ENCODE peak calls at places on chromosomes 11 and 22, in seven cellular contexts. S is OCI-LY7, Q is AG09319, W is AG04449, O is activated B cell treated with CpG ODN at 0.5 μM for 24 hours, C is Caco-2, J is AG04450. Z is an unnamed sample.

GRCh38 chr22:29083576-29084566 is 11.0 kb downstream of the KREMEN1 start:
- DNase-seq in C (no peak), Q (no peak), O (no peak), S (no peak), W (no peak), J (no peak), Z (no peak)

GRCh38 chr11:113350646-113351045 is 36.3 kb downstream of the TTC12 start:
- DNase-seq in W (no peak), C (no peak), Q (no peak), J (no peak), S (no peak), O (no peak), Z (no peak)

GRCh38 chr11:61037694-61038093 is 64.6 kb upstream of the CD5 start:
- DNase-seq in O (no peak), W (no peak), Q (peak; percentile 3), S (no peak), J (no peak), C (no peak), Z (no peak)

GRCh38 chr11:71342951-71343827 is 90.8 kb upstream of the SHANK2 start:
- DNase-seq in Q (no peak), W (no peak), C (peak; percentile 85), S (peak; percentile 62), J (no peak), O (no peak), Z (peak; percentile 46)

GRCh38 chr11:78101073-78101472 is 21.4 kb upstream of the NDUFC2 start:
- DNase-seq in S (no peak), W (no peak), C (no peak), O (no peak), J (no peak), Q (no peak), Z (no peak)

GRCh38 chr22:39250838-39251237 is 6.1 kb upstream of the PDGFB start:
- DNase-seq in C (no peak), W (no peak), J (no peak), Q (no peak), O (no peak), S (no peak), Z (no peak)

GRCh38 chr11:74681686-74682651 is 49.3 kb downstream of the CHRDL2 start:
- DNase-seq in C (peak; percentile 33), O (no peak), W (no peak), Q (no peak), S (no peak), J (no peak), Z (no peak)

GRCh38 chr11:4092031-4092430 is 2.6 kb upstream of the RRM1 start:
- DNase-seq in S (no peak), Q (no peak), O (no peak), W (no peak), C (no peak), J (no peak), Z (no peak)

GRCh38 chr22:33922268-33922667 is 2.0 kb upstream of the LARGE1 start:
- DNase-seq in C (no peak), O (peak; percentile 24), W (no peak), S (peak; percentile 52), J (no peak), Q (no peak), Z (no peak)

GRCh38 chr11:78399136-78399535 is 18.5 kb downstream of the GAB2 start:
- DNase-seq in J (no peak), S (no peak), O (no peak), Q (no peak), C (no peak), W (no peak), Z (no peak)

GRCh38 chr11:2515401-2516275 is 70.8 kb downstream of the KCNQ1 start:
- DNase-seq in C (peak; percentile 25), Q (no peak), O (peak; percentile 9), J (no peak), S (no peak), W (no peak), Z (no peak)

GRCh38 chr11:12147827-12148226 is 37.4 kb downstream of the MICAL2 start:
- DNase-seq in J (no peak), O (no peak), S (no peak), Q (no peak), C (no peak), W (no peak), Z (no peak)

GRCh38 chr11:74570266-74571061 is 21.9 kb upstream of the POLD3 start:
- DNase-seq in J (no peak), S (peak; percentile 59), O (no peak), W (no peak), Q (no peak), C (peak; percentile 72), Z (peak; percentile 71)

GRCh38 chr22:19607198-19608113 is 83.2 kb upstream of the CLDN5 start:
- DNase-seq in J (no peak), C (no peak), S (peak; percentile 26), W (no peak), Q (no peak), O (no peak), Z (peak; percentile 71)

GRCh38 chr11:122108192-122108799 is 7.7 kb downstream of the BLID start:
- DNase-seq in O (no peak), S (peak; percentile 46), W (no peak), Q (no peak), C (no peak), J (no peak), Z (peak; percentile 60)

GRCh38 chr22:20494978-20495860 is at the start of gene KLHL22:
- DNase-seq in S (peak; percentile 35), C (no peak), W (no peak), O (no peak), Q (no peak), J (no peak), Z (peak; percentile 22)

GRCh38 chr11:114131366-114131963 is 72.0 kb downstream of the ZBTB16 start:
- DNase-seq in W (no peak), O (no peak), S (no peak), Q (no peak), J (no peak), C (no peak), Z (no peak)

GRCh38 chr11:107695446-107695845 is 16.4 kb downstream of the SLN start:
- DNase-seq in O (no peak), J (peak; percentile 4), S (no peak), W (no peak), Q (no peak), C (no peak), Z (no peak)

GRCh38 chr11:99271527-99271926 is 250.8 kb downstream of the CNTN5 start:
- DNase-seq in S (no peak), O (no peak), J (no peak), W (no peak), Q (no peak), C (no peak), Z (no peak)

GRCh38 chr22:41905411-41906202 is 9.3 kb downstream of the SHISA8 start:
- DNase-seq in J (no peak), S (no peak), O (no peak), C (no peak), Q (no peak), W (no peak), Z (no peak)

GRCh38 chr22:20956258-20957117 is 10.6 kb upstream of the AIFM3 start:
- DNase-seq in O (no peak), S (no peak), Q (no peak), W (no peak), C (peak; percentile 74), J (no peak), Z (peak; percentile 77)

GRCh38 chr11:73596547-73596946 is 1.4 kb downstream of the FAM168A start:
- DNase-seq in C (no peak), W (no peak), J (no peak), O (no peak), S (no peak), Q (no peak), Z (no peak)

GRCh38 chr11:134634897-134635831 is 223.1 kb upstream of the B3GAT1 start:
- DNase-seq in Q (no peak), W (no peak), J (no peak), S (no peak), C (peak; percentile 37), O (no peak), Z (no peak)

DNA sequence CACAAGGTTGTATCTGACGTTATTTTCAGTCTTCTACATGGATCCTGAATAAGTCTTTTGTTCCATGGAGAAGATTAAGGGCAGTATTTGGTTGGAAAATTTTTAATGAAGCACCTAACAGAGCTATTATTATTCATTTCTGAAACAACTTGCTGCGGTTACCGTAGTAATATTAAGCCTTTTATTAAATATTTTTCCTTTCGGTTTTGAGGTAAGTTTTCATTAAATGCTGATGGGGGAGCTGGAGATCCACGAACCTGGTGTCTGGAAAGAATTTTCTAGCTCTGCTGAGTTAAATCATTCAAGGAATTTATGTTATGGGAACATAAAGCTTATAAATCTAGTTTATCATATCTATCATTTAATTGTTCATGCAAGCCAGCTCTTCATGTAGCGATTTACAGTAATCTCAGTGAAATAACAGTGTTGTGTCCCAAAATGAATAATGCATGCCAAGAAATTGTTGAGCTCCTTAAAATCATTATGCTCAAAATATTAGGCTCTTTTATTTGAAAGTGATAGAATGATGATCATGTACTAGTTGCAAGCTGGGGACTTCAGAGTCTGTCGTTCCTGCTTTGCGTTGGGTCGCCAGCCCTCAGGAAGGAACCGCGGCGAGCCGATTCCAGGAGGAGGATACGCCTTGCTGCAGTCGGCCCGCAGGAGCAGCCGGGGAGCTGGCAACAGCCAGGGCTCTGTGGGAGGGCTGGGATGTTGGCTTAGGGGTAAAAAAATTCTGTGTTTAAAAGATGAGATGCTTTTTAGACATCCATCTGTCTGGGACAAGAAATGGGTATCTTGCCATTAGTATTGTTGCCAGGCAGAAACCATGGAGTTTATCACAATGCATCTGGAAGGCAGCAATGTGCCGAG is 83.1 kb downstream of the TBC1D22A start:
- DNase-seq in J (no peak), S (no peak), O (no peak), Q (no peak), C (no peak), W (no peak), Z (no peak)
- TF ChIP-seq CTCF in J (peak; percentile 66), S (peak; percentile 16), O (no peak), Q (peak; percentile 58), C (no peak), W (peak; percentile 11), Z (peak; percentile 14)

GRCh38 chr11:119315139-119316016 is 1.6 kb downstream of the MCAM start:
- DNase-seq in S (peak; percentile 73), Q (no peak), O (no peak), J (no peak), W (no peak), C (peak; percentile 58), Z (no peak)
- TF ChIP-seq CTCF in S (peak; percentile 16), Q (no peak), O (no peak), J (no peak), W (peak; percentile 30), C (peak; percentile 21), Z (no peak)

GRCh38 chr11:58742981-58743880 is 11.5 kb upstream of the GLYAT start:
- DNase-seq in Q (no peak), O (no peak), S (peak; percentile 4), W (no peak), J (no peak), C (no peak), Z (no peak)
- TF ChIP-seq CTCF in Q (no peak), O (no peak), S (peak; percentile 56), W (no peak), J (peak; percentile 13), C (peak; percentile 29), Z (no peak)

DNA sequence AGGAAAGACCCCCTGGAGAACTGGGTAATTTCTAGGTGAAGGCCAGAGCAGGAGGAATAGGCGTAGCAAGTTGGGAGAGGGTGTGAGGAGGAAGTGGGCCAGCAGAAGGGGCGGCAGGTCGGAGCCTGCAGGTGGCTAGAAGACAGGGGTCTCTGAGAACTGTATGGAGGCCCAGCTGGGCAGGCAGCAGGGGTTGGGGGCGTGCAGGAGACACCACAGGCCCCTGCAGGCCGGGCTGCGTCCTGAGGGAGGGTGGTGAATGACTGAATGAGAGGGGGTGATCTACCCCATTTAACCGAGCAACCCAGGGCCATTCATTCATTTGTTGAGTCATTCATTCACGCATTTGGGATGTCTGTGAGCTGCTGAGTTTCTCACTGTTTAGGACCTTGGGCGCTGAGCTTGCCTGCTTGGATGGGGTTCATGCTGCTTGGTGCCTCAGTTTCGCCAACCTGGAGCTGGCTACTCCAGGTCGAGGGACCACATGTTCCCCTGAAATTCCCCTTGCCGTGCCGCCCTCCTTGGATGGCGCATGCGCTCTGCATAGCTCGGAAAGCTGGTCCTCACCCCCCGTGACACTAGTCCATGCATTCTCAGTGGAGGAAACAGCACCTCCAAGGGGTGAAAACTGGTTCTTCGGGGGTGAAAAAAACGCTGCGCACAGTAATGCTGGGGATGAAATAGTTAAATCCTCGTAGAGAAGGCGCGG is 15.6 kb downstream of the MPPED1 start:
- DNase-seq in W (no peak), C (no peak), S (no peak), O (no peak), J (no peak), Q (no peak), Z (no peak)
- TF ChIP-seq CTCF in W (no peak), C (no peak), S (peak; percentile 27), O (no peak), J (no peak), Q (no peak), Z (no peak)

Z was measured in MCF 10A.